ENCODE peak calls at places on chromosomes 3 and 15, in four cellular contexts. One of them, this sample, is unnamed.

GRCh38 chr3:45677841-45678240 is 11.4 kb upstream of the SACM1L start:
- DNase-seq in HepG2: no peak
- DNase-seq in K562: no peak
- DNase-seq in H1: no peak
- DNase-seq in this sample: no peak

GRCh38 chr3:20842002-20842401 is 656.0 kb upstream of the SGO1 start:
- DNase-seq in HepG2: no peak
- DNase-seq in K562: no peak
- DNase-seq in H1: no peak
- DNase-seq in this sample: no peak

GRCh38 chr3:13207578-13207922 is 134.3 kb upstream of the IQSEC1 start:
- DNase-seq in HepG2: no peak
- DNase-seq in K562: no peak
- DNase-seq in H1: no peak
- DNase-seq in this sample: no peak

GRCh38 chr3:196471551-196471950 is 32.0 kb downstream of the RNF168 start:
- DNase-seq in HepG2: no peak
- DNase-seq in K562: no peak
- DNase-seq in H1: no peak
- DNase-seq in this sample: no peak

GRCh38 chr3:38313263-38313662 is 31.2 kb downstream of the SLC22A14 start:
- DNase-seq in HepG2: no peak
- DNase-seq in K562: no peak
- DNase-seq in H1: peak
- DNase-seq in this sample: no peak

GRCh38 chr3:121661376-121661775 is 673 bp upstream of the HCLS1 start:
- DNase-seq in HepG2: no peak
- DNase-seq in K562: no peak
- DNase-seq in H1: no peak
- DNase-seq in this sample: no peak

GRCh38 chr15:93265046-93265658 is 176.1 kb upstream of the RGMA start:
- DNase-seq in HepG2: peak
- DNase-seq in K562: no peak
- DNase-seq in H1: no peak
- DNase-seq in this sample: no peak

GRCh38 chr3:58679974-58680656 is 13.5 kb upstream of the FAM3D start:
- DNase-seq in HepG2: no peak
- DNase-seq in K562: no peak
- DNase-seq in H1: no peak
- DNase-seq in this sample: no peak

GRCh38 chr15:70153948-70154439 is 56.3 kb upstream of the TLE3 start:
- DNase-seq in HepG2: no peak
- DNase-seq in K562: no peak
- DNase-seq in H1: no peak
- DNase-seq in this sample: no peak

GRCh38 chr15:94360251-94360671 is 128.9 kb downstream of the MCTP2 start:
- DNase-seq in HepG2: peak
- DNase-seq in K562: no peak
- DNase-seq in H1: no peak
- DNase-seq in this sample: no peak

GRCh38 chr3:124676236-124676635 is 54.0 kb upstream of the UMPS start:
- DNase-seq in HepG2: no peak
- DNase-seq in K562: peak
- DNase-seq in H1: no peak
- DNase-seq in this sample: no peak

GRCh38 chr15:39969871-39970270 is 36.0 kb downstream of the EIF2AK4 start:
- DNase-seq in HepG2: no peak
- DNase-seq in K562: no peak
- DNase-seq in H1: no peak
- DNase-seq in this sample: no peak

GRCh38 chr3:146498002-146498736 is 28.8 kb upstream of the PLSCR2 start:
- DNase-seq in HepG2: no peak
- DNase-seq in K562: no peak
- DNase-seq in H1: no peak
- DNase-seq in this sample: no peak

GRCh38 chr3:179695672-179696313 is 43.0 kb downstream of the USP13 start:
- DNase-seq in HepG2: no peak
- DNase-seq in K562: no peak
- DNase-seq in H1: no peak
- DNase-seq in this sample: no peak

GRCh38 chr3:138461696-138462295 is 27.4 kb downstream of the ESYT3 start:
- DNase-seq in HepG2: no peak
- DNase-seq in K562: no peak
- DNase-seq in H1: peak
- DNase-seq in this sample: no peak

GRCh38 chr3:10515884-10516495 is 10.6 kb upstream of the ATP2B2 start:
- DNase-seq in HepG2: peak
- DNase-seq in K562: peak
- DNase-seq in H1: no peak
- DNase-seq in this sample: no peak

GRCh38 chr3:73572371-73572770 is 52.4 kb downstream of the PDZRN3 start:
- DNase-seq in HepG2: no peak
- DNase-seq in K562: no peak
- DNase-seq in H1: no peak
- DNase-seq in this sample: no peak

GRCh38 chr15:97576916-97577645 is 383.4 kb upstream of the ARRDC4 start:
- DNase-seq in HepG2: no peak
- DNase-seq in K562: no peak
- DNase-seq in H1: no peak
- DNase-seq in this sample: no peak

DNA sequence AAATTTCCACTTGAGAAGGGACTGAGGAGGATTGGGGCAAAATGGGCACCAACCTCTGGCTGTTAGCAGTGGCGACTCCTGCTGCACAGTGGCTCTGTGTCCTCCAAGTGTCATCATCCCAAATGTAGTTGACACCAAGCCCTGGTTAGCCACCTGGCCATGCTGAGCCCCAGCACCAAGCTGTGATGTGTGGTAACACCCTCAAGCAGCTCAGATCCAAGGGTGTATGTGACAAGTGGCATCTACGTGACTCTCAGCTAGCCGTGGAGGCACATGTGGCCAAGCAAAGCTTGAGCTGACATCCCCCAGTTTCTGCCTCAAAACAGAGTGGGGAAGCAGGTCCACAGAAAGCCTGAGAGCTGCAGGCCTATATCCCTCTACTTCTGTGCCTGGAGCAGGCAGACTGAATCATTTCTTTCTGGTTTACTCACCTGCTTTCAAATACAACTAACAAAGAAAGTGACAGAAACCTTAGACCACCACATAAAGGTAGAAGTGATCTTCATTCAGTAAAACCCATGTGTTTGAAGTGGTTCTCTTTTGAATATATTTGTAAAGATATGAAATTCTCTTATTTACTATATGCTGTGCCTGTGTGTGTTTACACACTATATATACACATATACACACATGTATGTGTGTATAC is 40.0 kb downstream of the FOXP1 start:
- DNase-seq in HepG2: no peak
- DNase-seq in K562: no peak
- DNase-seq in H1: no peak
- DNase-seq in this sample: no peak
- TF ChIP-seq PHF8 in HepG2: no peak
- TF ChIP-seq PHF8 in K562: no peak
- TF ChIP-seq PHF8 in H1: no peak
- TF ChIP-seq PHF8 in this sample: no peak

GRCh38 chr3:23452408-23452807 is 249.3 kb downstream of the UBE2E2 start:
- DNase-seq in HepG2: no peak
- DNase-seq in K562: no peak
- DNase-seq in H1: no peak
- DNase-seq in this sample: no peak
- TF ChIP-seq PHF8 in HepG2: no peak
- TF ChIP-seq PHF8 in K562: no peak
- TF ChIP-seq PHF8 in H1: no peak
- TF ChIP-seq PHF8 in this sample: no peak

GRCh38 chr3:9041626-9042025 is 78.4 kb upstream of the RAD18 start:
- DNase-seq in HepG2: no peak
- DNase-seq in K562: no peak
- DNase-seq in H1: no peak
- DNase-seq in this sample: no peak

GRCh38 chr3:9040996-9041395 is 77.7 kb upstream of the RAD18 start:
- DNase-seq in HepG2: no peak
- DNase-seq in K562: no peak
- DNase-seq in H1: no peak
- DNase-seq in this sample: no peak

GRCh38 chr3:9045399-9045798 is 82.1 kb upstream of the RAD18 start:
- DNase-seq in HepG2: no peak
- DNase-seq in K562: no peak
- DNase-seq in H1: no peak
- DNase-seq in this sample: no peak

GRCh38 chr3:9047465-9048346 is 84.4 kb upstream of the RAD18 start:
- DNase-seq in HepG2: no peak
- DNase-seq in K562: no peak
- DNase-seq in H1: no peak
- DNase-seq in this sample: no peak

DNA sequence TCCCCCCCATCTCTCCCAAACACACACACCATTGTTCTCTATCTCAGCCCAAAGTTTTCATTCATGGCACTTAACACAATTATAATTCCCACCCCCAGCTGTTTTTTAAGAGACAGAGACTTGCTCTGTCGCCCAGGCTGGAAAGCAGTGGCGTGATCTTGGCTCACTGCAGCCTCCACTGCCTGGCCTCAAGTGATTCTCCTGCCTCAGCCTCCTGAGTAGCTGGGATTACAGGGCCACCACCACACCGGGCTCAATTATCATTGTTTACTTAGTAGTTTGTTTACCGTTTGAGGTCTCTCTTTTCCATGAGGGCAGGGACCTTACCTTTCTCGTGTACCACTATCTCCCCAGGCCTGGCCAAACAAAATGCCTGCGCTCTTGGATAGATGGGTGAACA is 79.8 kb upstream of the RAD18 start:
- DNase-seq in HepG2: no peak
- DNase-seq in K562: no peak
- DNase-seq in H1: no peak
- DNase-seq in this sample: no peak
- TF ChIP-seq PHF8 in HepG2: no peak
- TF ChIP-seq PHF8 in K562: no peak
- TF ChIP-seq PHF8 in H1: no peak
- TF ChIP-seq PHF8 in this sample: no peak

DNA sequence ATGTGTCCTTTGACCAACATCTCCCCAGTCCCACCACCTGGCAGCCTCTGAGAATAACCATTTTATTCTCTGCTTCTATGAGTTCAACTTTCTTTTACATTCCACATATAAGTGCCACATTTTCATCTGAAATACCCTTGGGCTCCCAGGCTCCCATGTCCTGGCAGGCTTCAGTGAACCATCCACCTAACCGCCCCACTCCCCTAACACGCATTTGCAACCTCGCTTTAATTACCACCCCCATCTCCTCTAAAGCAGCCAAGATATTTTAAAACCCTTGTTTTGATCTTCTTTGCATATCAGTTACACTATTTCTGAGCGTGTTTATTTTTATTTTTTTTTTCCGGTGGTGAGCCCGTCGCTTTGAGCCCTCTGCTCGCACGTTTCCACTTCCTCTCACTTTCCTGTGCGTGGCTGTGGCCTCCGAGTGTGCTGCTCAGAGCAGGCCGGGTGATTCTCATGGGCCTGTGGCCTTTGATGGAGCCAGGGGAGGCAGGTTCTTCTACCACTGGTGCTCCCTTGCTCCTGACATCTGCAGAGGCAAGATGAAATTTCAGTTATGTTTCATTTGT is 195.4 kb upstream of the LPP start:
- DNase-seq in HepG2: no peak
- DNase-seq in K562: no peak
- DNase-seq in H1: no peak
- DNase-seq in this sample: no peak
- TF ChIP-seq PHF8 in HepG2: no peak
- TF ChIP-seq PHF8 in K562: no peak
- TF ChIP-seq PHF8 in H1: no peak
- TF ChIP-seq PHF8 in this sample: no peak